ENCODE peak calls at places on chromosomes 11 and 22, in six cellular contexts. C is fibroblast of the aortic adventitia; I is HT-29; K is NCI-H510A treated with DMSO at 0.1 percent for 48 hours; A is activated naive CD4-positive, alpha-beta T cell treated with Interleukin-2 at 50 U/mL for 16 hours; Z is stimulated activated CD4-positive, alpha-beta T cell treated with anti-CD3 and anti-CD28 coated beads, Interleukin-1b, Interleukin-23, amount 100 ng/mL, for 4 hours. V is an unnamed sample.

GRCh38 chr11:17828311-17828751 is 93.8 kb downstream of the KCNC1 start:
- DNase-seq in K (no peak), I (no peak), C (peak; percentile 78), Z (no peak), A (no peak), V (no peak)

GRCh38 chr22:49825436-49825835 is 2.2 kb downstream of the BRD1 start:
- DNase-seq in I (no peak), C (peak; percentile 48), A (no peak), Z (no peak), K (no peak), V (no peak)

GRCh38 chr11:43853766-43854165 is 26.9 kb upstream of the ALKBH3 start:
- DNase-seq in K (no peak), I (no peak), Z (no peak), A (no peak), C (peak; percentile 40), V (no peak)

GRCh38 chr11:126537492-126537891 is 182.0 kb downstream of the ST3GAL4 start:
- DNase-seq in C (no peak), A (no peak), K (peak; percentile 88), Z (no peak), I (no peak), V (no peak)

GRCh38 chr11:76235233-76236091 is 29.2 kb upstream of the WNT11 start:
- DNase-seq in K (peak; percentile 96), Z (peak; percentile 98), A (peak; percentile 92), I (peak; percentile 99), C (peak; percentile 94), V (peak; percentile 97)

GRCh38 chr22:34645375-34645774 is 420.6 kb upstream of the ISX start:
- DNase-seq in A (no peak), C (no peak), K (no peak), I (peak; percentile 15), Z (no peak), V (no peak)

GRCh38 chr22:50524664-50525103 is 714 bp downstream of the SCO2 start:
- DNase-seq in K (no peak), Z (no peak), C (no peak), A (no peak), I (peak; percentile 33), V (no peak)

GRCh38 chr11:130674686-130675085 is 226.2 kb downstream of the ADAMTS15 start:
- DNase-seq in Z (no peak), A (no peak), K (no peak), I (no peak), C (peak; percentile 57), V (no peak)

GRCh38 chr22:37726240-37726887 is 29.5 kb downstream of the TRIOBP start:
- DNase-seq in A (no peak), K (no peak), Z (no peak), I (no peak), C (peak; percentile 63), V (no peak)

GRCh38 chr11:77753230-77753629 is 67.3 kb downstream of the RSF1 start:
- DNase-seq in Z (no peak), I (no peak), C (no peak), A (no peak), K (no peak), V (no peak)

GRCh38 chr11:77130763-77131513 is 2.9 kb downstream of the MYO7A start:
- DNase-seq in Z (no peak), C (peak; percentile 72), K (no peak), A (no peak), I (no peak), V (no peak)

GRCh38 chr11:113147249-113147648 is 167.1 kb upstream of the TTC12 start:
- DNase-seq in I (no peak), Z (no peak), C (no peak), K (peak; percentile 62), A (no peak), V (no peak)

GRCh38 chr11:65415499-65416340 is 6.9 kb upstream of the NEAT1 start:
- DNase-seq in C (no peak), A (no peak), Z (no peak), I (no peak), K (no peak), V (no peak)

GRCh38 chr11:107791343-107792048 is 67.1 kb downstream of the SLC35F2 start:
- DNase-seq in K (no peak), Z (no peak), I (no peak), A (no peak), C (no peak), V (no peak)

GRCh38 chr22:43081968-43082367 is 7.2 kb downstream of the TTLL1 start:
- DNase-seq in C (peak; percentile 44), I (no peak), Z (no peak), A (no peak), K (no peak), V (no peak)

GRCh38 chr11:107631043-107631442 is 40.1 kb downstream of the ELMOD1 start:
- DNase-seq in A (no peak), I (no peak), Z (no peak), C (no peak), K (no peak), V (no peak)

GRCh38 chr22:17430298-17430900 is 61.1 kb downstream of the CECR2 start:
- DNase-seq in A (no peak), K (no peak), I (no peak), C (peak; percentile 64), Z (no peak), V (no peak)

GRCh38 chr11:131683131-131683530 is 312.7 kb downstream of the NTM start:
- DNase-seq in C (no peak), K (no peak), Z (no peak), A (no peak), I (no peak), V (peak; percentile 51)

V was measured in type B pancreatic cell.